ENCODE peak calls at places on chromosomes 5 and 9, in seven cellular contexts. O is K562, Y is psoas muscle, Z is aorta, W is HCT116, T is choroid plexus epithelial cell, S is AG10803. M is an unnamed sample.
A peak's percentile ranks its signal among the peaks of the same experiment; 100 is the strongest.

GRCh38 chr9:134220311-134220710 is 55.9 kb upstream of the RNU6ATAC start:
- DNase-seq in Z (peak; percentile 51), O (no peak), Y (peak; percentile 30), S (no peak), T (no peak), W (no peak), M (no peak)

GRCh38 chr5:4203146-4203545 is 607.5 kb downstream of the IRX1 start:
- DNase-seq in T (no peak), W (no peak), Z (no peak), S (no peak), O (no peak), Y (no peak), M (no peak)

GRCh38 chr5:113060410-113061025 is 83.9 kb downstream of the DCP2 start:
- DNase-seq in T (no peak), W (no peak), Y (no peak), Z (no peak), S (no peak), O (no peak), M (no peak)

GRCh38 chr9:137138701-137139467 is at the start of gene GRIN1:
- DNase-seq in Z (no peak), T (peak; percentile 20), S (peak; percentile 19), W (no peak), Y (no peak), O (peak; percentile 70), M (peak; percentile 34)

GRCh38 chr5:149127394-149127955 is 13.8 kb upstream of the ABLIM3 start:
- DNase-seq in T (no peak), Y (no peak), O (no peak), Z (no peak), W (no peak), S (no peak), M (peak; percentile 29)

GRCh38 chr9:128979111-128979510 is 31.6 kb downstream of the NUP188 start:
- DNase-seq in O (no peak), Y (no peak), Z (no peak), T (no peak), S (peak; percentile 58), W (no peak), M (no peak)

GRCh38 chr9:72029986-72030385 is 30.4 kb downstream of the C9orf57 start:
- DNase-seq in T (no peak), O (no peak), Z (no peak), W (no peak), S (no peak), Y (no peak), M (no peak)

GRCh38 chr9:134895849-134896833 is 15.5 kb downstream of the FCN2 start:
- DNase-seq in T (peak; percentile 94), Z (peak; percentile 70), S (peak; percentile 27), O (no peak), Y (no peak), W (peak; percentile 69), M (peak; percentile 86)

GRCh38 chr5:40755093-40755406 is 711 bp downstream of the TTC33 start:
- DNase-seq in Y (peak; percentile 70), W (peak; percentile 59), O (peak; percentile 83), T (peak; percentile 94), S (peak; percentile 77), Z (no peak), M (peak; percentile 85)

GRCh38 chr9:136713555-136713949 is 1.2 kb downstream of the DIPK1B start:
- DNase-seq in T (no peak), O (no peak), Y (no peak), Z (no peak), W (no peak), S (no peak), M (no peak)

GRCh38 chr5:141933151-141933550 is 9.5 kb downstream of the DELE1 start:
- DNase-seq in S (no peak), Y (no peak), T (no peak), Z (no peak), O (no peak), W (no peak), M (no peak)

GRCh38 chr9:95783426-95783975 is 92.0 kb upstream of the ERCC6L2 start:
- DNase-seq in O (no peak), Y (no peak), T (peak; percentile 38), S (peak; percentile 22), W (no peak), Z (no peak), M (no peak)

GRCh38 chr5:93581738-93582414 is 857 bp upstream of the NR2F1-AS1 start:
- DNase-seq in Y (no peak), T (peak; percentile 88), S (peak; percentile 78), Z (no peak), O (no peak), W (peak; percentile 76), M (peak; percentile 86)

GRCh38 chr5:93583799-93584530 is 943 bp downstream of the NR2F1 start:
- DNase-seq in W (no peak), T (no peak), Z (peak; percentile 83), S (peak; percentile 74), Y (peak; percentile 81), O (no peak), M (peak; percentile 65)

GRCh38 chr5:93582677-93583524 is at the start of gene NR2F1:
- DNase-seq in S (peak; percentile 90), Z (no peak), W (peak; percentile 98), O (peak; percentile 68), Y (peak; percentile 67), T (peak; percentile 100), M (peak; percentile 100)

GRCh38 chr5:93584531-93585053 is 1.6 kb downstream of the NR2F1 start:
- DNase-seq in S (no peak), Y (peak; percentile 54), Z (peak; percentile 77), O (no peak), T (peak; percentile 53), W (no peak), M (no peak)

DNA sequence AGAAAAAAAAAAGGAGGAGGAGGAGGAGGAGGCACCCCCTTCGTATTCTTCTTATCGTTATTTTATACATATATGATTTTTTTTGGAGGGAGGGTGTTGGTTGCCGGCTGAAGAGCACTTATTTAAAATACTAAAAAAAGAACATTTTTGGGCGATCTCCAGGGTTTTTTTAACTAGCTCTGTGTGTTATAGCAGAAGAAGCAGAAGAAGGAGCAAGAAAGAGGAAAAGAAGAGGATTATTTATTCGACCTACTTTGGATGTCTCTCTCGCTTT is 440 bp downstream of the NR2F1 start:
- DNase-seq in T (peak; percentile 78), W (no peak), O (no peak), S (no peak), Z (no peak), Y (no peak), M (no peak)
- H3K4me3 ChIP-seq in T (peak overlapping the region; percentile 69), W (peak overlapping the region; percentile 85), O (no peak overlapping the region), S (peak overlapping the region; percentile 85), Z (peak overlapping the region; percentile 69), Y (peak overlapping the region; percentile 71), M (peak overlapping the region; percentile 89)

DNA sequence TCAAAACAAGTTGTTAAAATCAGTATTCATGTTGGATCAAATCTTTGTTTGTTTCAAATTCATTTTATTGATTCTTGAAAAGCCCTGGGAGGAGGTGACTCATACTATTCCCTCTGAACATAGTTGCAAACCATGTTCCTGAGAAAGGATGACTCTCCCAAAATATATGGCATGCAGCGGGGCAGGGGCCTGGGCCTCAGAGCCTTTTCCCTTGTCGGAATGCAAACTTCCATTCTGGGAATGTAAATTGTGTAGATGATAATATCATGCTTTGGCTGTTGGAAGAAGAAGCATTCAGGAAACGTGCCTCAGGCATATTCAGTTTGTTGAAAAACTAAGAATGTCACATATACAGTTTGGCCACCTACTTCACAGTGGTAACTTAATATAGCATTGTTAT is 242.0 kb downstream of the AUH start:
- DNase-seq in T (peak; percentile 13), Y (no peak), O (no peak), S (peak; percentile 74), W (no peak), Z (no peak), M (peak; percentile 24)
- H3K4me3 ChIP-seq in T (no peak overlapping the region), Y (no peak overlapping the region), O (no peak overlapping the region), S (no peak overlapping the region), W (peak overlapping the region; percentile 16), Z (no peak overlapping the region), M (no peak overlapping the region)

GRCh38 chr5:56839062-56839461 is 23.7 kb downstream of the MAP3K1 start:
- DNase-seq in O (no peak), W (no peak), Z (no peak), S (no peak), Y (no peak), T (no peak), M (no peak)

GRCh38 chr5:56837386-56837785 is 22.0 kb downstream of the MAP3K1 start:
- DNase-seq in Y (no peak), W (no peak), Z (no peak), T (no peak), S (no peak), O (no peak), M (no peak)

GRCh38 chr5:56840597-56840996 is 25.2 kb downstream of the MAP3K1 start:
- DNase-seq in S (no peak), Z (no peak), T (no peak), Y (no peak), O (no peak), W (no peak), M (no peak)

GRCh38 chr5:56837956-56838355 is 22.6 kb downstream of the MAP3K1 start:
- DNase-seq in T (no peak), Z (no peak), W (no peak), S (no peak), Y (no peak), O (no peak), M (no peak)

DNA sequence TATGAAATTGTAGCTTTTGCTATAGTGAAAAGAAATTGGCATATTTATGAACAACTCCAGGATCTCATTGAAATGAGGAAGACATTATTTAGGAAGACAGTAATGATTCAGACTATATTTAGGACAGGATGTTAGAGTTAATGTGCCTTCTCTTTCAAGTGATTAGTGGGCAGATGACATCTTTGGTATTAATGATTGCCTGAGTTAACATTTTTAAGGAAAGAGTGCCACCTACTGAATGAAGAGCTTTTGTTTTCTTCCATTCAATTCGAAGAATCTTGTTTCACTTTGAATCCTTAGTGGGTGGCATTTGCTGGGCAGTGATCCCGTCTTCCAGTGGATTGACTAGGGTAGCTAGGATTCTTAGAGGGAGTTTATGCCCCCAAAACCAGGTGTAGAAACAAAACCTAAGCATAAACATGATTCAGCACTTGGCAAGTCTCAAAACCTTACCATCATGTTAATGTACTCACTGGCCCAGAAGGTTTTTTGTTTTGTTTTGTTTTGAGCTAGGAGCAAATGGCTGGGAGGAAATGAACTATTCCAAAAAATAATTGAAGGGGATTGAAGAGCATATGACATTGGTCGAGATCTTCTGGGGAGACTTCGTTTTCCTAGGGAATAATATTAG is 23.2 kb downstream of the MAP3K1 start:
- DNase-seq in Y (no peak), S (peak; percentile 78), T (peak; percentile 78), O (no peak), W (no peak), Z (no peak), M (peak; percentile 79)
- H3K4me3 ChIP-seq in Y (peak overlapping the region; percentile 44), S (peak overlapping the region; percentile 40), T (peak overlapping the region; percentile 18), O (no peak overlapping the region), W (no peak overlapping the region), Z (no peak overlapping the region), M (peak overlapping the region; percentile 23)

GRCh38 chr5:73727470-73727869 is 101.5 kb downstream of the ARHGEF28 start:
- DNase-seq in S (no peak), Z (no peak), W (no peak), Y (no peak), O (no peak), T (no peak), M (no peak)
- H3K4me3 ChIP-seq in S (no peak overlapping the region), Z (no peak overlapping the region), W (no peak overlapping the region), Y (no peak overlapping the region), O (no peak overlapping the region), T (no peak overlapping the region), M (no peak overlapping the region)

M was measured in fibroblast of pulmonary artery.